ENCODE peak calls at places on chromosome 11, in nine cellular contexts. P is CD4-positive, alpha-beta memory T cell; G is NCI-H1930; M is NCI-H1092; B is thoracic aorta; Q is DMS79 treated with DMSO at 0.1 percent for 48 hours; N is fibroblast of lung; F is left cardiac atrium; A is activated T-cell treated with anti-CD3 and anti-CD28 coated beads, Interleukin-2, amount 50 U/mL, for 4 hours. V is an unnamed sample.
A peak's percentile ranks its signal among the peaks of the same experiment; 100 is the strongest.

GRCh38 chr11:112605093-112605666 is 344.5 kb upstream of the PLET1 start:
- DNase-seq in F (no peak), G (no peak), A (no peak), Q (no peak), B (no peak), P (no peak), M (no peak), N (peak; percentile 83), V (no peak)

GRCh38 chr11:66727883-66728759 is 895 bp downstream of the SPTBN2 start:
- DNase-seq in M (peak; percentile 48), F (no peak), Q (peak; percentile 35), G (peak; percentile 18), N (no peak), A (no peak), P (no peak), B (no peak), V (no peak)

GRCh38 chr11:74696932-74697687 is 34.1 kb downstream of the CHRDL2 start:
- DNase-seq in B (peak; percentile 52), Q (no peak), G (no peak), P (no peak), N (peak; percentile 93), F (peak; percentile 94), M (no peak), A (no peak), V (peak; percentile 93)

GRCh38 chr11:65219930-65220213 is 38.1 kb downstream of the CAPN1 start:
- DNase-seq in B (no peak), N (peak; percentile 9), Q (no peak), G (no peak), P (no peak), M (no peak), F (no peak), A (no peak), V (no peak)

GRCh38 chr11:118618991-118619375 is 11.6 kb downstream of the PHLDB1 start:
- DNase-seq in N (peak; percentile 94), B (no peak), M (no peak), G (no peak), P (no peak), A (no peak), F (peak; percentile 78), Q (no peak), V (peak; percentile 48)

GRCh38 chr11:27081056-27081455 is 40.4 kb downstream of the BBOX1 start:
- DNase-seq in Q (no peak), A (no peak), B (no peak), N (peak; percentile 35), M (no peak), G (no peak), F (no peak), P (no peak), V (no peak)

GRCh38 chr11:65479184-65480145 is 19.4 kb upstream of the MALAT1 start:
- DNase-seq in N (peak; percentile 89), A (no peak), M (peak; percentile 69), G (no peak), F (peak; percentile 63), Q (peak; percentile 12), P (no peak), B (peak; percentile 72), V (peak; percentile 76)

GRCh38 chr11:9090488-9091043 is 833 bp downstream of the SCUBE2 start:
- DNase-seq in G (no peak), B (no peak), A (no peak), F (no peak), Q (no peak), N (no peak), P (no peak), M (no peak), V (peak; percentile 9)

GRCh38 chr11:16812274-16812673 is 73.8 kb downstream of the C11orf58 start:
- DNase-seq in A (no peak), B (no peak), G (no peak), P (no peak), Q (no peak), N (no peak), F (no peak), M (no peak), V (no peak)

GRCh38 chr11:68327586-68328370 is 15.4 kb downstream of the LRP5 start:
- DNase-seq in N (no peak), F (no peak), P (no peak), A (no peak), Q (no peak), G (no peak), M (no peak), B (no peak), V (no peak)

GRCh38 chr11:12715941-12716340 is 41.7 kb downstream of the TEAD1 start:
- DNase-seq in P (no peak), M (no peak), F (peak; percentile 48), N (no peak), A (no peak), G (no peak), Q (no peak), B (no peak), V (peak; percentile 63)

GRCh38 chr11:12248330-12248729 is 129.0 kb upstream of the PARVA start:
- DNase-seq in N (peak; percentile 40), M (peak; percentile 88), B (no peak), Q (peak; percentile 96), F (peak; percentile 81), P (no peak), A (no peak), G (no peak), V (peak; percentile 68)

GRCh38 chr11:114207096-114207495 is 89.1 kb upstream of the NNMT start:
- DNase-seq in M (no peak), G (no peak), A (no peak), B (no peak), F (no peak), Q (no peak), N (no peak), P (no peak), V (no peak)

GRCh38 chr11:29093416-29093815 is 923.4 kb downstream of the KCNA4 start:
- DNase-seq in B (no peak), Q (no peak), G (no peak), F (no peak), P (no peak), M (no peak), N (peak; percentile 82), A (no peak), V (peak; percentile 19)

GRCh38 chr11:41714101-41714500 is 254.6 kb upstream of the LRRC4C start:
- DNase-seq in F (no peak), M (no peak), A (no peak), G (no peak), N (peak; percentile 83), B (no peak), Q (no peak), P (no peak), V (no peak)